ENCODE peak calls at places on chromosomes 4 and X, in six cellular contexts. S, W, I, C, K and Y are unnamed samples.

GRCh38 chr4:70182517-70183167 is 12.9 kb upstream of the ODAM start:
- DNase-seq in S (no peak), W (no peak), I (no peak), C (no peak), K (no peak), Y (no peak)

GRCh38 chr4:15378055-15378454 is 49.8 kb upstream of the C1QTNF7 start:
- DNase-seq in S (no peak), W (no peak), I (no peak), C (no peak), K (no peak), Y (no peak)

GRCh38 chrX:48676893-48677270 is 6.7 kb upstream of the WAS start:
- DNase-seq in S (no peak), W (peak), I (peak), C (no peak), K (no peak), Y (no peak)

GRCh38 chr4:6955261-6955911 is 45.8 kb downstream of the TBC1D14 start:
- DNase-seq in S (peak), W (peak), I (peak), C (no peak), K (no peak), Y (no peak)

GRCh38 chrX:1902901-1903379 is 288.1 kb downstream of the ASMT start:
- DNase-seq in S (no peak), W (no peak), I (no peak), C (no peak), K (no peak), Y (no peak)

GRCh38 chr4:118889313-118889694 is 650 bp downstream of the SYNPO2 start:
- DNase-seq in S (no peak), W (no peak), I (no peak), C (no peak), K (no peak), Y (no peak)

GRCh38 chr4:123352240-123352945 is 44.2 kb upstream of the SPRY1 start:
- DNase-seq in S (no peak), W (no peak), I (no peak), C (no peak), K (peak), Y (no peak)

GRCh38 chr4:36722986-36723385 is 441.6 kb downstream of the DTHD1 start:
- DNase-seq in S (no peak), W (no peak), I (no peak), C (no peak), K (no peak), Y (no peak)

GRCh38 chrX:46791927-46792825 is 33.3 kb upstream of the SLC9A7 start:
- DNase-seq in S (no peak), W (peak), I (peak), C (peak), K (peak), Y (no peak)

GRCh38 chrX:121975666-121976065 is 928.3 kb downstream of the GLUD2 start:
- DNase-seq in S (no peak), W (no peak), I (no peak), C (no peak), K (no peak), Y (no peak)

GRCh38 chr4:16129336-16129735 is 45.5 kb upstream of the PROM1 start:
- DNase-seq in S (no peak), W (peak), I (no peak), C (no peak), K (no peak), Y (no peak)

GRCh38 chr4:47278631-47279030 is 184.9 kb downstream of the COMMD8 start:
- DNase-seq in S (no peak), W (no peak), I (no peak), C (no peak), K (no peak), Y (no peak)

GRCh38 chr4:116400480-116400879 is 684.9 kb downstream of the TRAM1L1 start:
- DNase-seq in S (no peak), W (no peak), I (peak), C (no peak), K (peak), Y (no peak)

GRCh38 chr4:21490682-21491081 is 457.9 kb downstream of the KCNIP4 start:
- DNase-seq in S (no peak), W (no peak), I (no peak), C (no peak), K (no peak), Y (no peak)

GRCh38 chr4:5751918-5752802 is 41.2 kb downstream of the EVC start:
- DNase-seq in S (peak), W (peak), I (no peak), C (no peak), K (peak), Y (peak)

GRCh38 chr4:174314770-174315169 is 31.1 kb downstream of the CEP44 start:
- DNase-seq in S (no peak), W (peak), I (peak), C (peak), K (peak), Y (no peak)

GRCh38 chrX:10486373-10486772 is 134.0 kb downstream of the MID1 start:
- DNase-seq in S (no peak), W (no peak), I (peak), C (peak), K (peak), Y (no peak)

GRCh38 chrX:46572295-46572936 is 1.1 kb upstream of the CHST7 start:
- DNase-seq in S (no peak), W (no peak), I (no peak), C (no peak), K (no peak), Y (no peak)

GRCh38 chrX:14351889-14352288 is 177.4 kb upstream of the GLRA2 start:
- DNase-seq in S (no peak), W (no peak), I (no peak), C (no peak), K (no peak), Y (no peak)

GRCh38 chr4:1191621-1192020 is 19.2 kb upstream of the SPON2 start:
- DNase-seq in S (peak), W (no peak), I (no peak), C (no peak), K (no peak), Y (no peak)

GRCh38 chrX:75273483-75273882 is 402 bp upstream of the UPRT start:
- DNase-seq in S (no peak), W (peak), I (no peak), C (no peak), K (no peak), Y (no peak)

GRCh38 chrX:77434949-77435348 is 12.2 kb upstream of the FGF16 start:
- DNase-seq in S (no peak), W (no peak), I (peak), C (no peak), K (no peak), Y (no peak)

GRCh38 chr4:3375688-3376087 is 66.1 kb upstream of the HGFAC start:
- DNase-seq in S (no peak), W (no peak), I (peak), C (peak), K (peak), Y (no peak)

GRCh38 chrX:64536740-64537139 is 141.5 kb upstream of the MTMR8 start:
- DNase-seq in S (no peak), W (no peak), I (no peak), C (no peak), K (no peak), Y (no peak)

GRCh38 chr4:21835712-21836111 is 112.9 kb downstream of the KCNIP4 start:
- DNase-seq in S (no peak), W (no peak), I (peak), C (no peak), K (no peak), Y (no peak)

GRCh38 chr4:121272526-121272925 is 108.3 kb downstream of the QRFPR start:
- DNase-seq in S (no peak), W (peak), I (peak), C (no peak), K (peak), Y (no peak)

DNA sequence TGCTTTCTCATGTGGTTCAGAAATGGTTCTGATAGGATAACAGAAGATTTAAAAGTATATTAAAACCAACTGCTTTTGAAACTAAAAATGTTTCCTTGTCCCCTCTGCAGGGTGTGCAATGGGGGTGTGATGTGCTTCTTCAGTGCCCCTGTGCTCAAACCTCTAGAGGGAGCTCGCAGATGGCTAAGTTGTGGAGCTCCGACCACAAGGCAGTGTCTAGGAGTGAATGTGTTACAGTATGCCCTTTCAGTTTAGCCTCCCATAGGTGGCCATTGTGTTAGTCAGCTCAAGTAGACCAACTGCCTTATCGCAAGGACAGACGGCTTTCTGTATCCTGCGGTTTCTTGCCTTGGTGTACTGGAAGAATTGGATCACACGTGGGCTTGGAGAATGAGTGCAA is 130.5 kb downstream of the TENT5D start:
- DNase-seq in S (no peak), W (no peak), I (peak), C (no peak), K (no peak), Y (no peak)
- TF ChIP-seq CTCF in S (no peak), W (no peak), I (peak), C (no peak), K (no peak), Y (no peak)

DNA sequence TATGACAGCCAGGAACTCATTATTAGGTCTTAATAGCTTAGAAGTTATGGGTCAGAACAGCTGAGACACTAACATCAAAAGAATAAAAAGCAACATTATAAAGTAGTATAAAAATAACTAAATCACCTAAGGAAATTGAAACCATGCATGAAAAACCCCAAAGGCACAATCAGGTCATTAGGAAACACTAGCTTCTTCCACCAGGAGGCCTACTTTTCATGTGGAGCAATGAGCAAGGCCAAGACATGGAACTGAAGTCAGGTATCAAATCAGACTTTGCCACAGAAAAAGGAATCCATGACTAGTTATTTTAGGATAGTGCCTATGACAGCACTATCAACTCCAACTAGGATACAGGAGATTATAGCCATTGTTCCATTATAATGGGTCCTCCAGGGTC is 7.9 kb downstream of the HUWE1 start:
- DNase-seq in S (no peak), W (no peak), I (peak), C (no peak), K (no peak), Y (no peak)
- TF ChIP-seq CTCF in S (no peak), W (no peak), I (peak), C (no peak), K (peak), Y (no peak)

GRCh38 chr4:26322349-26322748 is 1.5 kb downstream of the RBPJ start:
- DNase-seq in S (no peak), W (no peak), I (no peak), C (no peak), K (no peak), Y (no peak)

GRCh38 chr4:26321326-26322276 is 787 bp downstream of the RBPJ start:
- DNase-seq in S (peak), W (peak), I (no peak), C (no peak), K (peak), Y (peak)

GRCh38 chr4:26323807-26324206 is 3.0 kb downstream of the RBPJ start:
- DNase-seq in S (no peak), W (no peak), I (no peak), C (peak), K (peak), Y (no peak)

GRCh38 chr4:26326791-26327190 is 6.0 kb downstream of the RBPJ start:
- DNase-seq in S (no peak), W (no peak), I (peak), C (peak), K (peak), Y (no peak)

GRCh38 chr4:26325191-26325590 is 4.4 kb downstream of the RBPJ start:
- DNase-seq in S (no peak), W (peak), I (peak), C (no peak), K (peak), Y (no peak)
- TF ChIP-seq CTCF in S (peak), W (peak), I (peak), C (peak), K (peak), Y (no peak)

GRCh38 chr4:146577111-146577510 is 55.4 kb upstream of the SLC10A7 start:
- DNase-seq in S (no peak), W (no peak), I (no peak), C (no peak), K (peak), Y (no peak)

GRCh38 chr4:146585761-146586333 is 52.8 kb upstream of the POU4F2 start:
- DNase-seq in S (no peak), W (peak), I (no peak), C (peak), K (peak), Y (no peak)

GRCh38 chr4:146582864-146583263 is 55.8 kb upstream of the POU4F2 start:
- DNase-seq in S (no peak), W (no peak), I (peak), C (no peak), K (no peak), Y (no peak)
- TF ChIP-seq CTCF in S (no peak), W (no peak), I (peak), C (no peak), K (no peak), Y (peak)

GRCh38 chrX:136126371-136126770 is 21.0 kb upstream of the FHL1 start:
- DNase-seq in S (no peak), W (no peak), I (no peak), C (no peak), K (no peak), Y (no peak)
- TF ChIP-seq CTCF in S (no peak), W (no peak), I (no peak), C (no peak), K (no peak), Y (no peak)